ENCODE peak calls at places on chromosomes 16 and 17, in eight cellular contexts. N is activated CD8-positive, alpha-beta T cell treated with anti-CD3 and anti-CD28 coated beads, Interleukin-2, amount 10 ng/mL, durations not matched to agents 7 days and 5 days; H is keratinocyte; Q is GM23248; F is neuronal stem cell; A is heart left ventricle; W is NCI-H2081; X is lung microvascular endothelial cell. K is an unnamed sample.

GRCh38 chr16:55577888-55578287 is 11.4 kb downstream of the CAPNS2 start:
- DNase-seq in Q (no peak), A (no peak), F (no peak), H (no peak), N (no peak), X (no peak), W (no peak), K (peak; percentile 15)

GRCh38 chr17:72603346-72604242 is 482.8 kb downstream of the SOX9 start:
- DNase-seq in X (no peak), F (no peak), H (no peak), N (no peak), A (no peak), Q (peak; percentile 76), W (no peak), K (no peak)

GRCh38 chr17:71237903-71238538 is 882.8 kb upstream of the SOX9 start:
- DNase-seq in N (no peak), A (no peak), X (no peak), F (no peak), H (peak; percentile 11), W (peak; percentile 66), Q (peak; percentile 81), K (no peak)

GRCh38 chr16:81740163-81740562 is 38.9 kb upstream of the PLCG2 start:
- DNase-seq in H (no peak), N (no peak), X (no peak), A (no peak), Q (no peak), W (no peak), F (no peak), K (no peak)

GRCh38 chr16:1413684-1414531 is 596 bp downstream of the UNKL start:
- DNase-seq in X (peak; percentile 80), W (peak; percentile 40), H (no peak), Q (peak; percentile 74), F (peak; percentile 50), A (no peak), N (peak; percentile 79), K (peak; percentile 76)

GRCh38 chr16:1787056-1787321 is 4.2 kb downstream of the NUBP2 start:
- DNase-seq in A (no peak), X (no peak), H (no peak), Q (no peak), F (no peak), W (no peak), N (no peak), K (no peak)

GRCh38 chr16:10428433-10429168 is 42.7 kb downstream of the ATF7IP2 start:
- DNase-seq in H (no peak), A (no peak), W (no peak), F (no peak), N (no peak), X (no peak), Q (no peak), K (no peak)

GRCh38 chr17:35998018-35998545 is 3.3 kb downstream of the CCL15 start:
- DNase-seq in H (no peak), F (no peak), X (no peak), Q (no peak), A (no peak), N (no peak), W (no peak), K (no peak)

GRCh38 chr17:65297384-65297783 is 160.2 kb downstream of the RGS9 start:
- DNase-seq in H (no peak), A (no peak), Q (peak; percentile 86), F (no peak), N (no peak), W (no peak), X (no peak), K (no peak)

GRCh38 chr17:7392696-7393612 is 1.4 kb downstream of the PLSCR3 start:
- DNase-seq in X (no peak), W (no peak), H (no peak), A (no peak), Q (no peak), N (no peak), F (no peak), K (no peak)